ENCODE peak calls at places on chromosomes 11 and 22, in seven cellular contexts. K is DND-41, P is neural progenitor cell, X is fibroblast of lung, F is endodermal cell, G is GM23248, B is PC-3. N is an unnamed sample. For H3K4me1, the result is how much of the 10 kb centered on the place peaks cover.

GRCh38 chr11:72229336-72229924 is 4.9 kb downstream of the INPPL1 start:
- DNase-seq in K (no peak), P (no peak), X (no peak), F (peak), G (no peak), B (no peak), N (no peak)

GRCh38 chr11:2103666-2104523 is 35.3 kb downstream of the IGF2 start:
- DNase-seq in K (no peak), P (no peak), X (no peak), F (no peak), G (no peak), B (no peak), N (no peak)

GRCh38 chr22:31020334-31020733 is 51.3 kb downstream of the TUG1 start:
- DNase-seq in K (no peak), P (no peak), X (no peak), F (peak), G (no peak), B (no peak), N (no peak)

GRCh38 chr11:105000167-105000566 is 22.8 kb downstream of the CASP5 start:
- DNase-seq in K (no peak), P (peak), X (no peak), F (peak), G (peak), B (peak), N (no peak)

GRCh38 chr11:128552783-128553661 is 34.3 kb downstream of the ETS1 start:
- DNase-seq in K (no peak), P (peak), X (peak), F (no peak), G (peak), B (no peak), N (no peak)

GRCh38 chr22:44338906-44339305 is 26.2 kb upstream of the SHISAL1 start:
- DNase-seq in K (no peak), P (no peak), X (no peak), F (no peak), G (no peak), B (no peak), N (no peak)

GRCh38 chr22:44538518-44539315 is 40.7 kb upstream of the RTL6 start:
- DNase-seq in K (no peak), P (no peak), X (no peak), F (no peak), G (no peak), B (no peak), N (no peak)

GRCh38 chr11:113048820-113049555 is 87.8 kb downstream of the NCAM1 start:
- DNase-seq in K (no peak), P (no peak), X (peak), F (no peak), G (peak), B (peak), N (no peak)

GRCh38 chr22:33897621-33897910 is 22.7 kb downstream of the LARGE1 start:
- DNase-seq in K (no peak), P (no peak), X (no peak), F (no peak), G (no peak), B (no peak), N (no peak)

DNA sequence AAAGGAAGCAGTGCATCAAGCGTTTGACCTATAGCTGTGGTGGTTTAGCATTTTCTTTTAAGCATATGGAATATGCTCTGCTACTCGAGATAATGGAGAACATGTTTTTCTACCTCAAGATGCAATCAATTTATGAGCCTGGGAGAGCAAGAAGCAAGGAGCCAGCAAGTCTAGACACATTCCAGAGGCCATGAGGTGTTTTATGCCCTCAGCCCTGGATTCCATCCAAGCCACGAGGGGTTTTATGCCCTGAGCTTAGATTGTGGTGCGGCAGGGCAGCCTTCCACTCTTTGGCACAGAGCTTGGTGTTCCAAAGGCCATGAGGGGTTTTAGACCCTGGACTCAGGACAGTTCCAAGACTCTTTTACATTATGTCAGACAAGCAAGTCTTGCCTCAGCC is 11.7 kb upstream of the DNAJB13 start:
- DNase-seq in K (no peak), P (no peak), X (no peak), F (no peak), G (peak), B (peak), N (no peak)
- H3K4me1 ChIP-seq in K (under half), P (under half), X (under half), F (under half), G (under half), B (under half), N (under half)

DNA sequence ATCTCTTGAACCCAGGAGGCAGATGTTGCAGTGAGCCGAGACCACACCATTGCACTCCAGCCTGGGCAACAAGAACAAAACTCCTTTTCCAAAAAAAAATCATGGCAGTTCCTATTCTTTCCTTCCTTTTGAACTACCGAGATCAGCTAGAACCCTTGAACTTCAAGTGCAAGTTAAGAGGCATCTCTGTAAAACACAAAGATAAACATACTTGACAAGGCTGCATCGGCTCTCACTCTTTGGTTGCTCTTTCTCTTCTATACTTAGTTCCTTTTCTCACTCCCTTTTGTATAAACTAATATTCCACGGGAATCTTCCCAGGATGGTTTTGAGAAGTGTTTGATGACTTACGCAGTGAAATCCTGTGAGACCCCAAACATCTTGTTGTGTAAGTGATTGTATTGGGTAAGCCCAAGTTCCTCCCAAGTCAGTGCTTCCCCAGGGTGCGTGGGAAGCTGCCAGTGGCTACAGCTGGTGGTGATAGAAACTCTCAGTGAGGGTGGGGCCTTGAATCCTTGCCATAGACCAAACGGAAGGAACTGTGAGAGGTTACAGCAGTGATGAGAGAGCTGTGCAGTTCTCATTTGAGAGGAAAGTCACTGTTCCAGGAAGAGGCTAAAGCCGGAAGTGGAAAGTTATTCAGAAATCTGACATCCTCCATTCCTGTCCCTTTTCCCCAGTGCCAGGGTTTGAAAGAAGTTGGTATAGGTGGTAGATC is 24.1 kb upstream of the CDC42EP2 start:
- DNase-seq in K (no peak), P (no peak), X (peak), F (no peak), G (peak), B (peak), N (peak)
- H3K4me3 ChIP-seq in K (no peak), P (no peak), X (peak), F (no peak), G (peak), B (no peak), N (no peak)

GRCh38 chr22:50316114-50317065 is 8.9 kb upstream of the PLXNB2 start:
- DNase-seq in K (no peak), P (no peak), X (no peak), F (no peak), G (no peak), B (no peak), N (no peak)
- H3K9ac ChIP-seq in K (no peak), P (no peak), X (no peak), F (no peak), G (no peak), B (no peak), N (no peak)

GRCh38 chr11:122663056-122663740 is 7.7 kb downstream of the UBASH3B start:
- DNase-seq in K (no peak), P (no peak), X (no peak), F (no peak), G (no peak), B (no peak), N (no peak)

GRCh38 chr11:122661182-122661945 is 5.8 kb downstream of the UBASH3B start:
- DNase-seq in K (no peak), P (peak), X (no peak), F (no peak), G (peak), B (peak), N (no peak)

GRCh38 chr11:122665882-122666281 is 10.4 kb downstream of the UBASH3B start:
- DNase-seq in K (no peak), P (no peak), X (no peak), F (no peak), G (no peak), B (no peak), N (no peak)

GRCh38 chr11:122664188-122664587 is 8.7 kb downstream of the UBASH3B start:
- DNase-seq in K (no peak), P (no peak), X (no peak), F (no peak), G (peak), B (no peak), N (no peak)

GRCh38 chr11:122663764-122664163 is 8.2 kb downstream of the UBASH3B start:
- DNase-seq in K (peak), P (no peak), X (no peak), F (no peak), G (peak), B (no peak), N (no peak)
- H3K4me1 ChIP-seq in K (half or more), P (under half), X (under half), F (under half), G (under half), B (half or more), N (under half)

GRCh38 chr11:61119571-61119970 is 17.3 kb downstream of the CD5 start:
- DNase-seq in K (no peak), P (no peak), X (no peak), F (no peak), G (no peak), B (no peak), N (no peak)

GRCh38 chr11:61120099-61120864 is 18.0 kb downstream of the CD5 start:
- DNase-seq in K (no peak), P (no peak), X (no peak), F (no peak), G (no peak), B (no peak), N (no peak)

GRCh38 chr11:61122761-61123160 is 20.5 kb downstream of the CD5 start:
- DNase-seq in K (no peak), P (no peak), X (no peak), F (no peak), G (no peak), B (no peak), N (no peak)

GRCh38 chr11:61121917-61122316 is 19.6 kb downstream of the CD5 start:
- DNase-seq in K (no peak), P (no peak), X (no peak), F (no peak), G (no peak), B (peak), N (no peak)

GRCh38 chr11:61120865-61121831 is 18.9 kb downstream of the CD5 start:
- DNase-seq in K (peak), P (no peak), X (peak), F (no peak), G (peak), B (no peak), N (peak)
- H3K4me3 ChIP-seq in K (no peak), P (no peak), X (no peak), F (no peak), G (no peak), B (no peak), N (no peak)

N was measured in colonic mucosa.